ENCODE peak calls at places on chromosomes 4 and X, in five cellular contexts. T is left ventricle myocardium inferior, K is fibroblast of lung, H is transverse colon, I is heart left ventricle. Z is an unnamed sample.

GRCh38 chr4:5751073-5751917 is 40.3 kb downstream of the EVC start:
- DNase-seq in I (no peak), T (no peak), K (peak; percentile 96), H (no peak), Z (peak; percentile 35)

GRCh38 chrX:2707334-2707760 is 16.3 kb downstream of the CD99 start:
- DNase-seq in H (peak; percentile 57), T (peak; percentile 42), I (peak; percentile 70), K (peak; percentile 86), Z (peak; percentile 83)

GRCh38 chr4:142671516-142671915 is 174.6 kb downstream of the INPP4B start:
- DNase-seq in H (no peak), K (no peak), I (no peak), T (no peak), Z (no peak)

GRCh38 chr4:128810331-128810870 is 901 bp downstream of the JADE1 start:
- DNase-seq in I (peak; percentile 49), T (peak; percentile 32), H (peak; percentile 43), K (peak; percentile 52), Z (peak; percentile 51)

GRCh38 chr4:53696956-53697685 is 105.8 kb upstream of the LNX1 start:
- DNase-seq in K (no peak), I (no peak), H (no peak), T (no peak), Z (no peak)

GRCh38 chr4:83905952-83906351 is 370.0 kb downstream of the GPAT3 start:
- DNase-seq in I (no peak), T (no peak), K (no peak), H (no peak), Z (no peak)

GRCh38 chr4:27000820-27001219 is 140.2 kb downstream of the STIM2 start:
- DNase-seq in I (no peak), K (no peak), T (no peak), H (no peak), Z (no peak)

GRCh38 chr4:163495900-163496299 is 1.4 kb downstream of the TMA16 start:
- DNase-seq in I (no peak), H (no peak), K (no peak), T (no peak), Z (no peak)

GRCh38 chrX:65537229-65537628 is 2.6 kb upstream of the LAS1L start:
- DNase-seq in I (no peak), T (no peak), H (no peak), K (no peak), Z (no peak)

GRCh38 chr4:78609580-78609979 is 58.0 kb downstream of the ANXA3 start:
- DNase-seq in I (no peak), T (no peak), K (no peak), H (no peak), Z (no peak)

GRCh38 chr4:1285790-1286553 is 3.7 kb upstream of the MAEA start:
- DNase-seq in H (no peak), T (no peak), K (no peak), I (no peak), Z (peak; percentile 77)

GRCh38 chr4:179595671-179596410 is 2153.6 kb upstream of the AGA start:
- DNase-seq in K (peak; percentile 98), T (no peak), I (no peak), H (no peak), Z (no peak)

GRCh38 chr4:139878050-139878449 is 212.4 kb downstream of the MGST2 start:
- DNase-seq in I (no peak), K (no peak), H (no peak), T (no peak), Z (no peak)

GRCh38 chr4:912548-913279 is 19.4 kb downstream of the GAK start:
- DNase-seq in T (no peak), I (no peak), H (peak; percentile 34), K (no peak), Z (no peak)

GRCh38 chrX:100447563-100448397 is 37.7 kb upstream of the PCDH19 start:
- DNase-seq in H (peak; percentile 38), T (peak; percentile 16), I (peak; percentile 32), K (peak; percentile 11), Z (peak; percentile 50)

GRCh38 chr4:79772510-79772909 is 300.5 kb downstream of the ANTXR2 start:
- DNase-seq in I (no peak), T (no peak), H (no peak), K (no peak), Z (no peak)

GRCh38 chr4:77127837-77128621 is 29.0 kb upstream of the CCNG2 start:
- DNase-seq in T (no peak), I (no peak), K (no peak), H (no peak), Z (no peak)

GRCh38 chr4:154928640-154929257 is 147.7 kb downstream of the RBM46 start:
- DNase-seq in I (no peak), T (no peak), K (peak; percentile 72), H (no peak), Z (peak; percentile 53)

GRCh38 chrX:23662853-23663252 is 4.4 kb upstream of the PRDX4 start:
- DNase-seq in I (no peak), H (no peak), K (peak; percentile 14), T (no peak), Z (no peak)

GRCh38 chr4:42531631-42532030 is 125.3 kb downstream of the ATP8A1 start:
- DNase-seq in T (no peak), K (no peak), H (no peak), I (no peak), Z (no peak)
- TF ChIP-seq CTCF in T (no peak), K (no peak), H (no peak), I (no peak), Z (no peak)

GRCh38 chr4:98514930-98515809 is 143.2 kb downstream of the TSPAN5 start:
- DNase-seq in K (no peak), H (no peak), T (no peak), I (no peak), Z (no peak)
- TF ChIP-seq CTCF in K (no peak), H (no peak), T (no peak), I (no peak), Z (no peak)

GRCh38 chr4:32136081-32136787 is 1416.1 kb downstream of the PCDH7 start:
- DNase-seq in K (no peak), I (no peak), T (no peak), H (no peak), Z (no peak)
- TF ChIP-seq CTCF in K (no peak), I (no peak), T (no peak), H (no peak), Z (no peak)

DNA sequence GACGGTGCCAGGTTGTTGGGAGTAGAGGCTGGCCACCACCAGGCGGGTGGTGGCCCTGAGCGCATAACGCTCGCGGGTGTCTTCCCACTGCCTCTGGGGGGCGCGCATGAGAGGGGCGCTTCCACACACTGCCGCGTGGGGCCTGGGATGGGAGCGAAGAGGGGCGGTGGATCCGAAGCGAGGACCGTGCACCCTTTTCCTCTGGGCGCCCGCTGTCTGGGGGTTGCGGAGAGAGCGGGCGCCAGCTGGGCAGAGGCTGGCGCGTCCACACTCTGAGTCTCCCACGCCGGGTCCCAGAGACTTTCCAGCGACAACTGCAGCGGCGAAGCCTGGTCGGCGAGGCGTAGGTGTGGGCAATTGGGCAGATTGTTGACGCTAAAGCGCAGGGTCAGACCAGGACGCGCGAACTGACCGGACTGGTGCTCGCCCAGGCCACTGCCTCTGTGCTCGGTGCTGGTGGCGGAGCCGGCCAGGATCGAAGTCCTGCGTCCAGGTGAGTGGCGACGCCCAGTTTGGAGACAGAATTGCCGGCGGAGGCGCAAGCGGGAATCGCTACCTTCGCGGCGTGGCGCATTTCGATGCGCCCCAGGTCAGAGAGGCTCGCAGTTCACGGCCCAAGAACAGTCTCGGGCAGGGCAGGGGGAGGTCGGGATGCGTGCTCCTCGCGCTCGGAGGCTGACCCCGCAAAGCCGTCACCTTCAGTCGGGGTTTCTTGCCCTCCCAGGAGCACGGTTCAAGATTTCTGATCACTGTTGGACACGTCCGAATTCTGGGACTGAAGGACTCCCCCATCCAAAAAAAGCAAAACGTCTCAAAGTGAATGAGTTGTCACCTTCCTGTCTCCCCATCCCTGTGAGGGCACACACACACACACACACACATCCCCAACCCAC is 2.6 kb upstream of the HMX1 start:
- DNase-seq in H (no peak), T (no peak), I (no peak), K (no peak), Z (no peak)
- TF ChIP-seq CTCF in H (no peak), T (no peak), I (no peak), K (no peak), Z (no peak)

GRCh38 chr4:15355464-15355863 is 72.4 kb upstream of the C1QTNF7 start:
- DNase-seq in H (no peak), T (no peak), K (no peak), I (no peak), Z (no peak)
- TF ChIP-seq CTCF in H (no peak), T (no peak), K (no peak), I (no peak), Z (no peak)

Z was measured in hepatocyte.